ENCODE peak calls at places on chromosomes 11 and 22, in eight cellular contexts. K is HAP-1; E is Calu3; T is M059J; U is AML-193; G is NCI-H774; Z is activated CD4-positive, alpha-beta T cell treated with anti-CD3 and anti-CD28 coated beads, Interleukin-2, amount 50 U/mL, for 48 hours; H is stimulated activated CD4-positive, alpha-beta T cell treated with anti-CD3 and anti-CD28 coated beads, Interleukin-1b, Interleukin-23, amount 100 ng/mL, for 4 hours. I is an unnamed sample.
A peak's percentile ranks its signal among the peaks of the same experiment; 100 is the strongest.

GRCh38 chr11:134453441-134453840 is 41.4 kb upstream of the B3GAT1 start:
- DNase-seq in K (no peak), E (no peak), T (no peak), U (no peak), G (no peak), Z (no peak), H (no peak), I (no peak)

GRCh38 chr11:10307411-10308207 is 2.7 kb downstream of the ADM start:
- DNase-seq in K (peak; percentile 87), E (peak; percentile 82), T (peak; percentile 96), U (peak; percentile 67), G (peak; percentile 90), Z (peak; percentile 84), H (peak; percentile 82), I (no peak)

GRCh38 chr11:111586305-111586915 is 15.8 kb upstream of the SIK2 start:
- DNase-seq in K (peak; percentile 60), E (peak; percentile 43), T (peak; percentile 64), U (peak; percentile 50), G (peak; percentile 21), Z (no peak), H (no peak), I (no peak)

GRCh38 chr11:64654958-64655541 is 64.0 kb downstream of the SLC22A12 start:
- DNase-seq in K (no peak), E (no peak), T (no peak), U (peak; percentile 71), G (no peak), Z (no peak), H (no peak), I (no peak)

GRCh38 chr11:64102005-64102738 is 63.7 kb downstream of the MACROD1 start:
- DNase-seq in K (no peak), E (no peak), T (no peak), U (no peak), G (no peak), Z (no peak), H (no peak), I (no peak)

GRCh38 chr11:56706486-56706885 is 7.6 kb downstream of the OR9G1 start:
- DNase-seq in K (no peak), E (no peak), T (no peak), U (no peak), G (no peak), Z (no peak), H (no peak), I (no peak)

GRCh38 chr22:35728639-35729308 is 11.1 kb downstream of the APOL5 start:
- DNase-seq in K (no peak), E (peak; percentile 83), T (no peak), U (no peak), G (peak; percentile 55), Z (no peak), H (no peak), I (no peak)

GRCh38 chr11:90332415-90332814 is 109.6 kb upstream of the CHORDC1 start:
- DNase-seq in K (no peak), E (peak; percentile 19), T (peak; percentile 14), U (no peak), G (no peak), Z (no peak), H (no peak), I (no peak)

GRCh38 chr11:69449320-69450063 is 32.0 kb upstream of the LINC01488 start:
- DNase-seq in K (no peak), E (peak; percentile 82), T (no peak), U (no peak), G (no peak), Z (no peak), H (no peak), I (no peak)

GRCh38 chr11:10032991-10033390 is 261.0 kb downstream of the SBF2 start:
- DNase-seq in K (no peak), E (no peak), T (peak; percentile 24), U (no peak), G (no peak), Z (no peak), H (no peak), I (no peak)

GRCh38 chr22:40204331-40205116 is 26.8 kb downstream of the TNRC6B start:
- DNase-seq in K (no peak), E (no peak), T (peak; percentile 73), U (no peak), G (no peak), Z (no peak), H (no peak), I (no peak)

GRCh38 chr11:1557904-1558831 is 13.9 kb downstream of the DUSP8 start:
- DNase-seq in K (no peak), E (peak; percentile 53), T (peak; percentile 87), U (no peak), G (no peak), Z (no peak), H (no peak), I (no peak)

GRCh38 chr11:134207538-134208239 is 16.1 kb downstream of the NCAPD3 start:
- DNase-seq in K (peak; percentile 75), E (peak; percentile 66), T (peak; percentile 15), U (no peak), G (no peak), Z (peak; percentile 66), H (peak; percentile 40), I (no peak)

GRCh38 chr11:21794306-21794705 is 398.6 kb upstream of the ANO5 start:
- DNase-seq in K (no peak), E (peak; percentile 19), T (no peak), U (no peak), G (no peak), Z (no peak), H (no peak), I (no peak)

GRCh38 chr11:69598147-69598546 is 42.8 kb upstream of the CCND1 start:
- DNase-seq in K (no peak), E (peak; percentile 34), T (peak; percentile 42), U (peak; percentile 30), G (no peak), Z (no peak), H (no peak), I (peak; percentile 47)

GRCh38 chr11:76859708-76860233 is 947 bp upstream of the ACER3 start:
- DNase-seq in K (no peak), E (no peak), T (no peak), U (no peak), G (no peak), Z (no peak), H (no peak), I (no peak)

GRCh38 chr22:30537083-30537731 is 9.3 kb downstream of the SEC14L6 start:
- DNase-seq in K (no peak), E (no peak), T (no peak), U (no peak), G (no peak), Z (no peak), H (no peak), I (no peak)

GRCh38 chr11:3157381-3158130 is 7.6 kb downstream of the OSBPL5 start:
- DNase-seq in K (no peak), E (no peak), T (no peak), U (no peak), G (no peak), Z (no peak), H (no peak), I (no peak)

GRCh38 chr11:123301696-123302400 is 106.8 kb upstream of the CLMP start:
- DNase-seq in K (peak; percentile 81), E (peak; percentile 61), T (peak; percentile 62), U (peak; percentile 25), G (peak; percentile 37), Z (peak; percentile 80), H (peak; percentile 68), I (no peak)

GRCh38 chr11:95577716-95578460 is 211.7 kb downstream of the FAM76B start:
- DNase-seq in K (no peak), E (no peak), T (peak; percentile 2), U (no peak), G (no peak), Z (no peak), H (no peak), I (no peak)

GRCh38 chr11:59872076-59872475 is 5.8 kb upstream of the TCN1 start:
- DNase-seq in K (no peak), E (no peak), T (no peak), U (no peak), G (no peak), Z (no peak), H (no peak), I (no peak)

GRCh38 chr11:102346456-102346747 is 612 bp upstream of the BIRC2 start:
- DNase-seq in K (no peak), E (no peak), T (no peak), U (no peak), G (no peak), Z (no peak), H (no peak), I (no peak)

GRCh38 chr11:28026634-28027290 is 81.2 kb downstream of the KIF18A start:
- DNase-seq in K (no peak), E (no peak), T (no peak), U (no peak), G (no peak), Z (no peak), H (no peak), I (no peak)

GRCh38 chr11:105960252-105961245 is 61.5 kb downstream of the MSANTD4 start:
- DNase-seq in K (peak; percentile 36), E (no peak), T (no peak), U (no peak), G (no peak), Z (no peak), H (no peak), I (no peak)

GRCh38 chr11:8040921-8041285 is 40.1 kb upstream of the TUB start:
- DNase-seq in K (no peak), E (no peak), T (no peak), U (no peak), G (no peak), Z (no peak), H (no peak), I (no peak)

GRCh38 chr11:116510886-116511650 is 261.7 kb downstream of the BUD13 start:
- DNase-seq in K (no peak), E (no peak), T (no peak), U (no peak), G (no peak), Z (no peak), H (no peak), I (no peak)

GRCh38 chr11:2104524-2105440 is 34.4 kb downstream of the IGF2 start:
- DNase-seq in K (no peak), E (no peak), T (no peak), U (no peak), G (no peak), Z (no peak), H (no peak), I (no peak)

GRCh38 chr11:67433536-67434394 is 3.7 kb downstream of the PTPRCAP start:
- DNase-seq in K (no peak), E (no peak), T (peak; percentile 33), U (no peak), G (no peak), Z (no peak), H (no peak), I (no peak)

GRCh38 chr22:44937216-44937615 is 72.6 kb downstream of the PHF21B start:
- DNase-seq in K (no peak), E (no peak), T (no peak), U (no peak), G (no peak), Z (no peak), H (no peak), I (no peak)

GRCh38 chr22:47000888-47001287 is 238.4 kb downstream of the TBC1D22A start:
- DNase-seq in K (no peak), E (no peak), T (peak; percentile 15), U (no peak), G (no peak), Z (no peak), H (no peak), I (peak; percentile 33)

GRCh38 chr11:16120008-16120407 is 236.3 kb downstream of the SOX6 start:
- DNase-seq in K (no peak), E (no peak), T (no peak), U (no peak), G (no peak), Z (no peak), H (no peak), I (no peak)

GRCh38 chr11:43834291-43834690 is 46.3 kb upstream of the ALKBH3 start:
- DNase-seq in K (no peak), E (no peak), T (no peak), U (no peak), G (no peak), Z (no peak), H (no peak), I (no peak)

GRCh38 chr11:128905345-128906184 is 14.4 kb downstream of the KCNJ5 start:
- DNase-seq in K (peak; percentile 79), E (peak; percentile 69), T (peak; percentile 66), U (peak; percentile 9), G (peak; percentile 67), Z (peak; percentile 46), H (no peak), I (peak; percentile 66)

I was measured in CMK.